ENCODE peak calls at places on chromosomes 1 and 21, in six cellular contexts. B is psoas muscle, N is body of pancreas, K is Peyer's patch, Y is left ventricle myocardium inferior, D is hepatocyte. L is an unnamed sample. For H3K4me1 and H3K9me3, the result is how much of the 10 kb centered on the place peaks cover.

GRCh38 chr1:7356079-7356478 is 415.0 kb upstream of the VAMP3 start:
- DNase-seq in N (no peak), D (no peak), K (no peak), Y (no peak), B (no peak), L (no peak)

GRCh38 chr1:151653397-151653796 is 41.5 kb downstream of the SNX27 start:
- DNase-seq in K (no peak), B (no peak), Y (no peak), D (no peak), N (peak), L (no peak)

GRCh38 chr1:3435666-3436065 is 18.8 kb upstream of the ARHGEF16 start:
- DNase-seq in K (no peak), Y (no peak), B (peak), N (no peak), D (no peak), L (no peak)

GRCh38 chr1:6108937-6109636 is 63.4 kb downstream of the KCNAB2 start:
- DNase-seq in N (no peak), Y (no peak), B (peak), K (no peak), D (no peak), L (peak)

GRCh38 chr1:182807907-182808306 is 18.3 kb downstream of the NPL start:
- DNase-seq in Y (no peak), K (no peak), N (no peak), D (no peak), B (no peak), L (no peak)

GRCh38 chr1:66271216-66271903 is 262.6 kb upstream of the SGIP1 start:
- DNase-seq in N (peak), K (peak), D (peak), B (peak), Y (peak), L (peak)

GRCh38 chr1:26540346-26540745 is 10.8 kb downstream of the RPS6KA1 start:
- DNase-seq in N (no peak), B (no peak), D (no peak), K (peak), Y (no peak), L (no peak)

GRCh38 chr1:161311595-161312181 is 1.9 kb upstream of the MPZ start:
- DNase-seq in D (no peak), N (no peak), B (no peak), Y (no peak), K (no peak), L (no peak)

GRCh38 chr1:199861020-199861795 is 166.3 kb upstream of the NR5A2 start:
- DNase-seq in D (no peak), K (no peak), N (no peak), Y (no peak), B (no peak), L (no peak)

GRCh38 chr21:23968722-23969647 is 1638.3 kb downstream of the MRPL39 start:
- DNase-seq in D (peak), K (peak), N (peak), B (no peak), Y (no peak), L (no peak)

GRCh38 chr21:45607021-45607921 is 36.3 kb upstream of the PCBP3 start:
- DNase-seq in K (peak), N (no peak), B (no peak), D (no peak), Y (no peak), L (no peak)

GRCh38 chr1:59178803-59179202 is 118.1 kb upstream of the FGGY start:
- DNase-seq in N (no peak), D (no peak), B (peak), K (no peak), Y (peak), L (no peak)

GRCh38 chr1:23422955-23423354 is 1.6 kb downstream of the TCEA3 start:
- DNase-seq in Y (no peak), K (no peak), D (no peak), N (peak), B (no peak), L (no peak)

GRCh38 chr1:205360166-205360565 is 3.4 kb upstream of the KLHDC8A start:
- DNase-seq in K (no peak), D (no peak), B (no peak), Y (no peak), N (no peak), L (no peak)

GRCh38 chr1:212060632-212061472 is 25.3 kb downstream of the DTL start:
- DNase-seq in B (no peak), N (no peak), K (no peak), D (no peak), Y (no peak), L (no peak)

GRCh38 chr1:96987186-96987703 is 265.7 kb downstream of the PTBP2 start:
- DNase-seq in D (no peak), B (no peak), N (no peak), Y (no peak), K (no peak), L (no peak)

GRCh38 chr1:114033961-114034360 is 54.7 kb downstream of the OLFML3 start:
- DNase-seq in Y (no peak), N (no peak), B (no peak), K (no peak), D (no peak), L (peak)

GRCh38 chr1:114037503-114037890 is 58.2 kb downstream of the OLFML3 start:
- DNase-seq in D (no peak), N (no peak), B (no peak), Y (no peak), K (no peak), L (no peak)

GRCh38 chr1:114033219-114033706 is 54.0 kb downstream of the OLFML3 start:
- DNase-seq in K (no peak), B (no peak), D (peak), Y (no peak), N (peak), L (no peak)

GRCh38 chr1:114034561-114035303 is 55.5 kb downstream of the OLFML3 start:
- DNase-seq in D (no peak), K (no peak), Y (no peak), B (no peak), N (no peak), L (no peak)

GRCh38 chr1:114035304-114035700 is 56.0 kb downstream of the OLFML3 start:
- DNase-seq in B (no peak), Y (no peak), N (no peak), K (no peak), D (no peak), L (no peak)
- H3K4me1 ChIP-seq in B (under half), Y (under half), N (under half), K (under half), D (under half), L (under half)

DNA sequence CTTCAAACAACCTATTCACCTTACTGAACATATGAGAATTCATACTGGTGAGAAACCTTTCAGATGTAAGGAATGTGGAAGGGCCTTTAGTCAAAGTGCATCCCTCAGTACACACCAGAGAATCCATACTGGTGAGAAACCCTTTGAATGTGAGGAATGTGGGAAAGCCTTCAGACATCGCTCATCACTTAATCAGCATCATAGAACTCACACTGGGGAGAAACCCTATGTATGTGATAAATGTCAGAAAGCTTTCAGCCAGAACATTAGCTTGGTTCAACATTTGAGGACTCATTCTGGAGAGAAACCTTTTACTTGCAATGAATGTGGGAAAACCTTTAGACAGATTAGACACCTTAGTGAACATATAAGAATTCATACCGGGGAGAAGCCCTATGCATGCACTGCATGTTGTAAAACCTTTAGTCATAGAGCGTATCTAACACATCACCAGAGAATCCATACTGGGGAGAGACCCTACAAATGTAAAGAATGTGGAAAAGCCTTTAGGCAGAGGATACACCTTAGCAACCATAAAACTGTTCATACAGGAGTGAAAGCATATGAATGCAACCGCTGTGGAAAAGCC is 13.2 kb upstream of the EXO5 start:
- DNase-seq in D (no peak), Y (no peak), N (no peak), K (no peak), B (no peak), L (no peak)
- H3K9me3 ChIP-seq in D (under half), Y (half or more), N (under half), K (under half), B (half or more), L (under half)

DNA sequence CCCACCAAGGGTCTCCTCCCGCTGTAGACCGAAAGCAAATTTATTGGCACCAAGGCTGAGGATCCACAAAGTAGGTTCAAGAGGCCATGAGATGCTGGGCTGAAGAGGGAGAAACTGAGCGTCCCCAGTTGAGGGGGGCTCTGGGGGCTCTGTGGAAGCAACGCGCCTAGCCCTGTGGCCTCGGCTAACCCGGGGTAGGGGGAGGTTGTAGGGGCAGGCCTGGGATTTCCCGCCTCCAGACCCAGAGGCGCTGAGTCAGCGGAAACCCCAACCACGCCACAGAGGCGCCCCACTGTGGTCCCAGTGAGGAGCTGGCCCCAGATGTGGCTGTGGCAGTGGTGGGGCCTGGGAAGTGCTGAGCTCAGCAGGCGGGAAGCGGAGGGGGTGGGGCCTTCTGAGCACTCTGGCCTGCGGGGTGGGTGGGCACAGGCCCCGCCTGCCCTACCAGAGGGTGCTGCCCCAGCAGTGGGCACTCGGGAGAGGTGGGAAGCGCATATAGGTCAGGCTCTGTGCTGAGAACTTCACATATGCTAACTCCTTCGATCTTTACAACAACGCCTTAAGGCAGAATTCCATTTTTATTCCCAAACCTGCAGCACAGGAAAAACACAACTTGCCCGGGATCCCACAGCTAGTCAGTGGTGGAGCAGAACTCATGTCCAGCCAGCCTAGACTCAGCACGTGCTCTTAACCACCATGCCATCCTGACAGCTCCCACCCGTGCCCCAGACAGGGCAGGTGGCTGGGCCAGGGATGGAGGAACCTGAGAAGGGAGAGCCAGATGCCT is 1.5 kb upstream of the COL16A1 start:
- DNase-seq in B (peak), K (peak), Y (peak), D (peak), N (peak), L (peak)
- TF ChIP-seq CTCF in B (no peak), K (peak), Y (peak), D (peak), N (no peak), L (no peak)

GRCh38 chr1:207025144-207025880 is 7.2 kb downstream of the C1orf116 start:
- DNase-seq in Y (peak), D (peak), K (no peak), B (no peak), N (peak), L (peak)

GRCh38 chr1:207027921-207028320 is 4.6 kb downstream of the C1orf116 start:
- DNase-seq in D (no peak), N (no peak), B (no peak), K (no peak), Y (no peak), L (no peak)

GRCh38 chr1:207024202-207025143 is 8.1 kb downstream of the C1orf116 start:
- DNase-seq in K (no peak), N (no peak), D (peak), Y (no peak), B (no peak), L (no peak)

GRCh38 chr1:207027221-207027777 is 5.3 kb downstream of the C1orf116 start:
- DNase-seq in N (no peak), D (peak), K (no peak), B (no peak), Y (no peak), L (no peak)

DNA sequence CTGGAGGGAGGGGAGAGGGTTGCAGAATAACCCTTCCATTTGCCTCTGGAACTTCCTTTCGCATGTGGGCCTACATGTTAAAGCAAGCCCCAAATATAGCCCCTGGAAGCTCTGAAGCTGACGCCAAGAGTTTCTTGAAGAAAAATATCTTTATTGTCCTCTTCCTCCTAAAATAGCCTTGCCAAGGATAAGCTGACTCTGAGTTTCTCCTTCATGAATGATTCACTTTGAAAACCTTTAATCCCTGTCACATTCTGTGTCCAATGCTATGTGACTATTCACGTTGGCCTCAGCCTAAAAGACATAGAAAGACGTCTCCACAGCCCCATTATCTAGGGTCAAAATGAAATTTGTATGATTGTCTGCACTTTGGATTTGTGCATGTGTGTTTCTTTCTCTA is 6.4 kb downstream of the C1orf116 start:
- DNase-seq in K (no peak), Y (no peak), B (no peak), D (no peak), N (no peak), L (no peak)
- H3K4me1 ChIP-seq in K (under half), Y (half or more), B (under half), D (half or more), N (half or more), L (under half)

L was measured in prostate gland.